ENCODE peak calls at places on chromosome 5, in four cellular contexts. One of them, this sample, is unnamed.
A peak's percentile ranks its signal among the peaks of the same experiment; 100 is the strongest.

GRCh38 chr5:175709276-175709781 is 51.5 kb downstream of the HRH2 start:
- DNase-seq in IMR-90: no peak
- DNase-seq in mesendoderm: no peak
- DNase-seq in H1: no peak
- DNase-seq in this sample: no peak

GRCh38 chr5:169711826-169712225 is 74.8 kb downstream of the DOCK2 start:
- DNase-seq in H1: no peak
- DNase-seq in IMR-90: no peak
- DNase-seq in mesendoderm: peak; percentile 6
- DNase-seq in this sample: no peak

GRCh38 chr5:127988149-127988755 is 95.3 kb upstream of the SLC12A2 start:
- DNase-seq in mesendoderm: no peak
- DNase-seq in H1: no peak
- DNase-seq in IMR-90: peak; percentile 96
- DNase-seq in this sample: no peak

GRCh38 chr5:31235381-31235780 is 41.9 kb downstream of the CDH6 start:
- DNase-seq in H1: no peak
- DNase-seq in IMR-90: peak; percentile 49
- DNase-seq in mesendoderm: no peak
- DNase-seq in this sample: no peak

GRCh38 chr5:78627175-78627574 is 21.4 kb downstream of the LHFPL2 start:
- DNase-seq in H1: no peak
- DNase-seq in mesendoderm: peak; percentile 75
- DNase-seq in IMR-90: no peak
- DNase-seq in this sample: no peak

GRCh38 chr5:112491257-112491656 is 72.2 kb upstream of the EPB41L4A start:
- DNase-seq in mesendoderm: peak; percentile 56
- DNase-seq in IMR-90: peak; percentile 1
- DNase-seq in H1: no peak
- DNase-seq in this sample: no peak

GRCh38 chr5:176619569-176620332 is 9.8 kb upstream of the GPRIN1 start:
- DNase-seq in IMR-90: no peak
- DNase-seq in mesendoderm: no peak
- DNase-seq in H1: no peak
- DNase-seq in this sample: peak; percentile 61

GRCh38 chr5:83393467-83393866 is 78.1 kb upstream of the VCAN start:
- DNase-seq in H1: no peak
- DNase-seq in IMR-90: no peak
- DNase-seq in mesendoderm: no peak
- DNase-seq in this sample: no peak

GRCh38 chr5:177474845-177475562 is 1.6 kb upstream of the DBN1 start:
- DNase-seq in H1: no peak
- DNase-seq in mesendoderm: no peak
- DNase-seq in IMR-90: no peak
- DNase-seq in this sample: no peak

GRCh38 chr5:53035868-53036381 is 46.8 kb downstream of the ITGA2 start:
- DNase-seq in IMR-90: peak; percentile 66
- DNase-seq in mesendoderm: peak; percentile 54
- DNase-seq in H1: no peak
- DNase-seq in this sample: no peak

GRCh38 chr5:144484124-144484897 is 313.6 kb downstream of the KCTD16 start:
- DNase-seq in mesendoderm: peak; percentile 62
- DNase-seq in H1: no peak
- DNase-seq in IMR-90: peak; percentile 67
- DNase-seq in this sample: no peak

GRCh38 chr5:133899506-133899905 is 68.9 kb downstream of the C5orf15 start:
- DNase-seq in IMR-90: no peak
- DNase-seq in H1: no peak
- DNase-seq in mesendoderm: no peak
- DNase-seq in this sample: no peak
- H3K18ac ChIP-seq in IMR-90: no peak overlapping the region
- H3K18ac ChIP-seq in H1: no peak overlapping the region
- H3K18ac ChIP-seq in mesendoderm: no peak overlapping the region
- H3K18ac ChIP-seq in this sample: no peak overlapping the region

GRCh38 chr5:116371935-116372334 is 202.7 kb downstream of the SEMA6A start:
- DNase-seq in mesendoderm: no peak
- DNase-seq in H1: no peak
- DNase-seq in IMR-90: no peak
- DNase-seq in this sample: no peak

GRCh38 chr5:116372931-116373597 is 201.6 kb downstream of the SEMA6A start:
- DNase-seq in mesendoderm: no peak
- DNase-seq in IMR-90: no peak
- DNase-seq in H1: no peak
- DNase-seq in this sample: no peak

GRCh38 chr5:116370886-116371285 is 203.7 kb downstream of the SEMA6A start:
- DNase-seq in mesendoderm: no peak
- DNase-seq in IMR-90: peak; percentile 24
- DNase-seq in H1: no peak
- DNase-seq in this sample: no peak

GRCh38 chr5:116371431-116371830 is 203.2 kb downstream of the SEMA6A start:
- DNase-seq in H1: no peak
- DNase-seq in mesendoderm: no peak
- DNase-seq in IMR-90: no peak
- DNase-seq in this sample: no peak

DNA sequence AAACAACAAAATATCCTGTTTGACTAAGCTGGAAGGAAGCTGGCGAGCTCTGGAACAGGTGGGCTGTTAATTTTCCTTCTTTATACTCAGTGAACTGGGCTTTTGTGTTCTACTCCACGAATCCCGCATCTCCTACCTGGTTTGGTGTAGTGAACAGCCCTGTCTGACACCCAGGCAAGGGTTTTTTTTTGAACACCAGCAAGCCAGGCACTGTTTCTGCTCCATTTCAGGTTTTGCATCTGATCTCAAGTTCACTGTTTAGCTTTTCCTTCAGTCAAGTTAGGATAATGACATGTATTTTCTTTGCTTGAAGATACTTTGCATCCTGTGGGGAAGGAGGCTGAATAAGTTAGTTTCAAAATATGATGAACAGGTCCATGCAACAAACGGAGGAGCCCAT is 204.5 kb downstream of the SEMA6A start:
- DNase-seq in IMR-90: no peak
- DNase-seq in mesendoderm: no peak
- DNase-seq in H1: no peak
- DNase-seq in this sample: no peak
- H3K56ac ChIP-seq in IMR-90: no peak overlapping the region
- H3K56ac ChIP-seq in mesendoderm: no peak overlapping the region
- H3K56ac ChIP-seq in H1: no peak overlapping the region
- H3K56ac ChIP-seq in this sample: no peak overlapping the region

DNA sequence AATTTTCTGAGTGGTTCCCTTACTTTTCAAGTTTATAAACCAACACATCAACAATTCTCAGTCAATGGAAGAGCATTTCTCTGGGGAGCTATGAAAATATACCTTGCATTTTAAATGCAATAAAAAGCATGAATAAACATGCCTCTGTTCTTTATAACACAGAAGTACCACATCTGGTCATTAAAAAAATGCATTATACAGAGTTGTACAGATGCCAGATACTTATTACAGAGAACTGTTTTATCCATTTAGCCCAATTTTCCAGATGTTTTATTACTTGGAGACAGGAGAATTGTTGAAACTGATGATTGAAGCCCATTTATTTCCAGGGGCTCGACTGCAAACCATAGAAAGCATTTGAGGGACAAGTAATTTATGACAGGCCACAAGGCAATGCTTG is 19.2 kb upstream of the HEXB start:
- DNase-seq in mesendoderm: no peak
- DNase-seq in H1: no peak
- DNase-seq in IMR-90: no peak
- DNase-seq in this sample: no peak
- H4K5ac ChIP-seq in mesendoderm: no peak overlapping the region
- H4K5ac ChIP-seq in H1: no peak overlapping the region
- H4K5ac ChIP-seq in IMR-90: no peak overlapping the region
- H4K5ac ChIP-seq in this sample: no peak overlapping the region

GRCh38 chr5:151572657-151573368 is 18.3 kb downstream of the FAT2 start:
- DNase-seq in mesendoderm: no peak
- DNase-seq in H1: no peak
- DNase-seq in IMR-90: no peak
- DNase-seq in this sample: no peak
- H3K18ac ChIP-seq in mesendoderm: no peak overlapping the region
- H3K18ac ChIP-seq in H1: no peak overlapping the region
- H3K18ac ChIP-seq in IMR-90: no peak overlapping the region
- H3K18ac ChIP-seq in this sample: no peak overlapping the region

GRCh38 chr5:95935553-95936100 is 26.0 kb downstream of the ELL2 start:
- DNase-seq in H1: no peak
- DNase-seq in IMR-90: peak; percentile 62
- DNase-seq in mesendoderm: no peak
- DNase-seq in this sample: no peak
- H3K56ac ChIP-seq in H1: no peak overlapping the region
- H3K56ac ChIP-seq in IMR-90: no peak overlapping the region
- H3K56ac ChIP-seq in mesendoderm: no peak overlapping the region
- H3K56ac ChIP-seq in this sample: no peak overlapping the region

DNA sequence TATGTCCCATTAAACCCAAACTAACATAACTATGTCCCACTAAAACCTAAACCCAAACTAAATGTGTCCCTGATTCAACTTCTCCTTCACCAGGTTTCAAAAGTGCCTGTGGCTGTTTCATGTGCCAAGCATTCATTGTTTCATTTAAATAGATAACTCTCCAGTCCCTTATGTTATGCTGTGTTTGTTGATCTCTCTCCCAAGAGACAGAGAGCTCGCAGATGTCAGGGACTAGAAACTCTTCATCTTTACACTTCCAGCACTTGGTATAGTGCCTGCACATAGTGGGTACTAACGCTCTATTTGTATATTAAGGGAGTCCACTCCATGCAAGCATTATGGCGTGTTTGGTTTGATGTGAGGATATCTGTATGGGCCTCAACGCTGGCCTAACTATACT is 118.0 kb downstream of the GPBP1 start:
- DNase-seq in IMR-90: no peak
- DNase-seq in H1: no peak
- DNase-seq in mesendoderm: no peak
- DNase-seq in this sample: no peak
- H4K5ac ChIP-seq in IMR-90: no peak overlapping the region
- H4K5ac ChIP-seq in H1: no peak overlapping the region
- H4K5ac ChIP-seq in mesendoderm: no peak overlapping the region
- H4K5ac ChIP-seq in this sample: no peak overlapping the region

DNA sequence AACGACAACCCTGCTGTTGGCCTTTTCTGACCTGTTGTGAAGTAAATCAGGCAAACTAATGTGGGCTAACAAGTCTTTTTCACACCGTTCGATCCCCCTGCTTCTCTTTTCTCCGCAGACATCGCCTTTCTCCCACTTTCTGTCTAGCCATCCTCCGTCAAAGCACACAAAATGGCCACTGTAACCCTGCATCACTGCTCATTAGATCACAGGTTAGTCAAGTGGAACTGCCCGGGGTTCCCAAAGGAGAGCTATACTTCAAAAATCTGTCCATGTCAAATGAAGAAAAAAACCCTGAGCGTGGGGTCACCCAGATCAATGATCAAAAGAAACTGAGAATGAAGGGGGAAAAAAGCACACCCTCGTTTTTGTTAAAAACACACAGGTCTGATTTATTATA is 212.1 kb downstream of the ARL15 start:
- DNase-seq in H1: no peak
- DNase-seq in IMR-90: no peak
- DNase-seq in mesendoderm: no peak
- DNase-seq in this sample: no peak
- H3K18ac ChIP-seq in H1: no peak overlapping the region
- H3K18ac ChIP-seq in IMR-90: no peak overlapping the region
- H3K18ac ChIP-seq in mesendoderm: no peak overlapping the region
- H3K18ac ChIP-seq in this sample: no peak overlapping the region

GRCh38 chr5:115573133-115573532 is 28.6 kb upstream of the FEM1C start:
- DNase-seq in mesendoderm: no peak
- DNase-seq in IMR-90: peak; percentile 67
- DNase-seq in H1: no peak
- DNase-seq in this sample: no peak

GRCh38 chr5:115577329-115577728 is 24.9 kb downstream of the TICAM2 start:
- DNase-seq in H1: no peak
- DNase-seq in IMR-90: no peak
- DNase-seq in mesendoderm: no peak
- DNase-seq in this sample: no peak

GRCh38 chr5:115578657-115579056 is 23.6 kb downstream of the TICAM2 start:
- DNase-seq in mesendoderm: no peak
- DNase-seq in IMR-90: no peak
- DNase-seq in H1: no peak
- DNase-seq in this sample: no peak

GRCh38 chr5:115577741-115578140 is 24.5 kb downstream of the TICAM2 start:
- DNase-seq in H1: no peak
- DNase-seq in mesendoderm: no peak
- DNase-seq in IMR-90: no peak
- DNase-seq in this sample: no peak

GRCh38 chr5:115575167-115576070 is 26.9 kb downstream of the TICAM2 start:
- DNase-seq in H1: no peak
- DNase-seq in IMR-90: peak; percentile 87
- DNase-seq in mesendoderm: no peak
- DNase-seq in this sample: no peak
- H3K56ac ChIP-seq in H1: no peak overlapping the region
- H3K56ac ChIP-seq in IMR-90: no peak overlapping the region
- H3K56ac ChIP-seq in mesendoderm: no peak overlapping the region
- H3K56ac ChIP-seq in this sample: no peak overlapping the region

GRCh38 chr5:33059081-33059480 is 348.0 kb downstream of the NPR3 start:
- DNase-seq in mesendoderm: no peak
- DNase-seq in H1: no peak
- DNase-seq in IMR-90: no peak
- DNase-seq in this sample: no peak
- H4K5ac ChIP-seq in mesendoderm: no peak overlapping the region
- H4K5ac ChIP-seq in H1: no peak overlapping the region
- H4K5ac ChIP-seq in IMR-90: no peak overlapping the region
- H4K5ac ChIP-seq in this sample: no peak overlapping the region